ENCODE peak calls at places on chromosomes 5 and 9, in nine cellular contexts. One of them, this sample, is unnamed.

GRCh38 chr9:89463986-89464901 is 33.7 kb downstream of the SEMA4D start:
- DNase-seq in keratinocyte: no peak
- DNase-seq in DND-41: peak; percentile 83
- DNase-seq in SK-N-SH: no peak
- DNase-seq in astrocyte: no peak
- DNase-seq in PC-3: no peak
- DNase-seq in adipocyte: no peak
- DNase-seq in mesenchymal stem cell: no peak
- DNase-seq in GM23248: no peak
- DNase-seq in this sample: peak; percentile 45

GRCh38 chr5:83924891-83925290 is 204.2 kb upstream of the HAPLN1 start:
- DNase-seq in DND-41: no peak
- DNase-seq in adipocyte: peak; percentile 60
- DNase-seq in PC-3: peak; percentile 7
- DNase-seq in GM23248: peak; percentile 76
- DNase-seq in mesenchymal stem cell: peak; percentile 43
- DNase-seq in astrocyte: peak; percentile 73
- DNase-seq in SK-N-SH: no peak
- DNase-seq in keratinocyte: no peak
- DNase-seq in this sample: no peak

GRCh38 chr5:123810253-123810652 is 298.3 kb downstream of the CSNK1G3 start:
- DNase-seq in adipocyte: peak; percentile 47
- DNase-seq in GM23248: no peak
- DNase-seq in keratinocyte: no peak
- DNase-seq in SK-N-SH: no peak
- DNase-seq in astrocyte: no peak
- DNase-seq in mesenchymal stem cell: no peak
- DNase-seq in DND-41: no peak
- DNase-seq in PC-3: no peak
- DNase-seq in this sample: peak; percentile 44

GRCh38 chr5:88824141-88824540 is 58.8 kb downstream of the MEF2C start:
- DNase-seq in keratinocyte: no peak
- DNase-seq in adipocyte: no peak
- DNase-seq in GM23248: no peak
- DNase-seq in SK-N-SH: no peak
- DNase-seq in astrocyte: no peak
- DNase-seq in mesenchymal stem cell: no peak
- DNase-seq in PC-3: no peak
- DNase-seq in DND-41: no peak
- DNase-seq in this sample: no peak

GRCh38 chr9:92538541-92538940 is 2.8 kb upstream of the ECM2 start:
- DNase-seq in adipocyte: peak; percentile 60
- DNase-seq in astrocyte: peak; percentile 87
- DNase-seq in mesenchymal stem cell: no peak
- DNase-seq in DND-41: no peak
- DNase-seq in GM23248: peak; percentile 82
- DNase-seq in PC-3: peak; percentile 12
- DNase-seq in keratinocyte: no peak
- DNase-seq in SK-N-SH: no peak
- DNase-seq in this sample: no peak

GRCh38 chr9:68793605-68794343 is 88.7 kb downstream of the PIP5K1B start:
- DNase-seq in astrocyte: no peak
- DNase-seq in GM23248: no peak
- DNase-seq in mesenchymal stem cell: no peak
- DNase-seq in DND-41: no peak
- DNase-seq in keratinocyte: no peak
- DNase-seq in adipocyte: no peak
- DNase-seq in SK-N-SH: no peak
- DNase-seq in PC-3: peak; percentile 3
- DNase-seq in this sample: no peak

GRCh38 chr9:17293685-17294084 is 158.8 kb downstream of the CNTLN start:
- DNase-seq in mesenchymal stem cell: no peak
- DNase-seq in astrocyte: no peak
- DNase-seq in adipocyte: no peak
- DNase-seq in SK-N-SH: no peak
- DNase-seq in keratinocyte: no peak
- DNase-seq in PC-3: no peak
- DNase-seq in DND-41: no peak
- DNase-seq in GM23248: no peak
- DNase-seq in this sample: no peak

GRCh38 chr9:7578951-7579743 is 220.4 kb downstream of the DMAC1 start:
- DNase-seq in SK-N-SH: no peak
- DNase-seq in mesenchymal stem cell: no peak
- DNase-seq in DND-41: no peak
- DNase-seq in astrocyte: no peak
- DNase-seq in GM23248: no peak
- DNase-seq in keratinocyte: no peak
- DNase-seq in PC-3: no peak
- DNase-seq in adipocyte: no peak
- DNase-seq in this sample: no peak

GRCh38 chr5:88659529-88660325 is 223.3 kb downstream of the MEF2C start:
- DNase-seq in astrocyte: peak; percentile 48
- DNase-seq in adipocyte: no peak
- DNase-seq in PC-3: no peak
- DNase-seq in SK-N-SH: no peak
- DNase-seq in keratinocyte: no peak
- DNase-seq in mesenchymal stem cell: no peak
- DNase-seq in GM23248: no peak
- DNase-seq in DND-41: no peak
- DNase-seq in this sample: no peak

GRCh38 chr9:22010881-22011625 is 1.9 kb upstream of the CDKN2B start:
- DNase-seq in DND-41: peak; percentile 51
- DNase-seq in SK-N-SH: no peak
- DNase-seq in adipocyte: peak; percentile 65
- DNase-seq in GM23248: peak; percentile 56
- DNase-seq in mesenchymal stem cell: peak; percentile 57
- DNase-seq in astrocyte: no peak
- DNase-seq in PC-3: no peak
- DNase-seq in keratinocyte: no peak
- DNase-seq in this sample: no peak

GRCh38 chr9:135574943-135575342 is 13.4 kb downstream of the PAEP start:
- DNase-seq in astrocyte: no peak
- DNase-seq in SK-N-SH: no peak
- DNase-seq in GM23248: no peak
- DNase-seq in DND-41: no peak
- DNase-seq in keratinocyte: no peak
- DNase-seq in PC-3: no peak
- DNase-seq in mesenchymal stem cell: no peak
- DNase-seq in adipocyte: no peak
- DNase-seq in this sample: no peak

GRCh38 chr9:117184173-117184572 is 230.7 kb downstream of the ASTN2 start:
- DNase-seq in adipocyte: no peak
- DNase-seq in SK-N-SH: peak; percentile 71
- DNase-seq in PC-3: no peak
- DNase-seq in astrocyte: no peak
- DNase-seq in GM23248: no peak
- DNase-seq in DND-41: no peak
- DNase-seq in keratinocyte: no peak
- DNase-seq in mesenchymal stem cell: no peak
- DNase-seq in this sample: no peak

GRCh38 chr5:95808686-95809413 is 13.7 kb downstream of the GLRX start:
- DNase-seq in GM23248: peak; percentile 88
- DNase-seq in astrocyte: no peak
- DNase-seq in adipocyte: peak; percentile 59
- DNase-seq in PC-3: no peak
- DNase-seq in DND-41: peak; percentile 91
- DNase-seq in mesenchymal stem cell: peak; percentile 86
- DNase-seq in SK-N-SH: no peak
- DNase-seq in keratinocyte: no peak
- DNase-seq in this sample: peak; percentile 75

GRCh38 chr5:119357815-119358559 is 2.2 kb downstream of the TNFAIP8 start:
- DNase-seq in keratinocyte: no peak
- DNase-seq in PC-3: no peak
- DNase-seq in DND-41: no peak
- DNase-seq in mesenchymal stem cell: no peak
- DNase-seq in SK-N-SH: no peak
- DNase-seq in GM23248: no peak
- DNase-seq in adipocyte: no peak
- DNase-seq in astrocyte: no peak
- DNase-seq in this sample: no peak
- H3K4me3 ChIP-seq in keratinocyte: no peak overlapping the region
- H3K4me3 ChIP-seq in PC-3: peak overlapping the region; percentile 94
- H3K4me3 ChIP-seq in DND-41: no peak overlapping the region
- H3K4me3 ChIP-seq in mesenchymal stem cell: no peak overlapping the region
- H3K4me3 ChIP-seq in SK-N-SH: no peak overlapping the region
- H3K4me3 ChIP-seq in GM23248: no peak overlapping the region
- H3K4me3 ChIP-seq in adipocyte: peak overlapping the region; percentile 90
- H3K4me3 ChIP-seq in astrocyte: no peak overlapping the region
- H3K4me3 ChIP-seq in this sample: no peak overlapping the region

DNA sequence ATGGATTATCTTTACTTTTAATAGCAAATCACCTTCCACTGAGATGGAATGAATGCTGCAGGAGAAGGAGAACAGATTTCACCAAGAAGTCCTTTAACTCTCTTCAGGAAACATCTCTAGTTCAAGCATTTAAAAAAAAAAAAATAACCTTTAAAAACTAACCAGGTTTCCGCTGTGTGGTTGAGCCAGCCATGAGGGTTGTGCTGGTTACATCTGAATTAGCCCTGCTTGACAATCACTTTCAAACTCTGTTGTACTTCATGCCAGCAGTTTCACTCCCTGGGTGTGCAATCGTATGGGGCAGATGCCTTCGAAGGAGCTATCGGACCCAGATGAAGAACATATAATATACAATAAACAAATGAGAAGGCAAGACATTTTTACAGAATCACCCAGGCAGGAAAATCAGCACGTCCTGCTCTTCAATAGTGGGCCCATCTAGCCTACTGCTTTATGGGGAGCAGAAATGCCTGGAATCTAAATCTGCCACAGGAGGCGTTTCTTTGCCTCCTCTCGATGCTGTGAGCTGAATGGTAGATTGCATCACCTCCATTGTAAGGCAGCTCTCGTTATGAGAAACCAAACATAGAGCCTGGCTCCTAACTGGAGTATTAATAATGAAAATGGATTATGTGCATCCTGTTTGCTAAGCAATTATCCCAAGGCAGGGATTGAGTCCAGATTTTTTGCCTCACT is 143.5 kb upstream of the SMARCA2 start:
- DNase-seq in PC-3: no peak
- DNase-seq in adipocyte: peak; percentile 1
- DNase-seq in DND-41: no peak
- DNase-seq in mesenchymal stem cell: no peak
- DNase-seq in astrocyte: no peak
- DNase-seq in GM23248: peak; percentile 31
- DNase-seq in SK-N-SH: no peak
- DNase-seq in keratinocyte: no peak
- DNase-seq in this sample: no peak
- H3K9ac ChIP-seq in PC-3: no peak overlapping the region
- H3K9ac ChIP-seq in adipocyte: no peak overlapping the region
- H3K9ac ChIP-seq in DND-41: no peak overlapping the region
- H3K9ac ChIP-seq in mesenchymal stem cell: no peak overlapping the region
- H3K9ac ChIP-seq in astrocyte: no peak overlapping the region
- H3K9ac ChIP-seq in GM23248: no peak overlapping the region
- H3K9ac ChIP-seq in SK-N-SH: no peak overlapping the region
- H3K9ac ChIP-seq in keratinocyte: no peak overlapping the region
- H3K9ac ChIP-seq in this sample: no peak overlapping the region

DNA sequence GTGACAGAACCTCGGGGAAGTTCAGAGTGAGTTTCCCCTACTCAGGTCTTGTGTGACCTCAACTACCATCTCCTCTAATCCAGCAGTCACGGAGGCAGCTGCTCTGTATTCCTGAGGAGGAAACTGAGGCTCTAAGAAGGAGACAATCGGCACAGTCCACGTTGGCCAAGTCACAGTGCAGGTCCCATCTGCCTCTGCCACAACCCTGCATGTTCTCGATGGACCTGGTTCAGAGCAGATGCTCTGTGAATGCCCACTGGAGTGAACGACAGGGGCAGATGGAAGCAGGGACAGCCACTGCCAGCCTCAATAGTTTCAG is 720 bp upstream of the ERGIC1 start:
- DNase-seq in mesenchymal stem cell: no peak
- DNase-seq in keratinocyte: no peak
- DNase-seq in GM23248: no peak
- DNase-seq in astrocyte: no peak
- DNase-seq in SK-N-SH: no peak
- DNase-seq in adipocyte: no peak
- DNase-seq in DND-41: no peak
- DNase-seq in PC-3: no peak
- DNase-seq in this sample: no peak
- H3K4me3 ChIP-seq in mesenchymal stem cell: no peak overlapping the region
- H3K4me3 ChIP-seq in keratinocyte: no peak overlapping the region
- H3K4me3 ChIP-seq in GM23248: peak overlapping the region; percentile 92
- H3K4me3 ChIP-seq in astrocyte: no peak overlapping the region
- H3K4me3 ChIP-seq in SK-N-SH: peak overlapping the region; percentile 92
- H3K4me3 ChIP-seq in adipocyte: peak overlapping the region; percentile 87
- H3K4me3 ChIP-seq in DND-41: peak overlapping the region; percentile 91
- H3K4me3 ChIP-seq in PC-3: peak overlapping the region; percentile 92
- H3K4me3 ChIP-seq in this sample: no peak overlapping the region

GRCh38 chr9:97793067-97793466 is 60.0 kb upstream of the FOXE1 start:
- DNase-seq in SK-N-SH: no peak
- DNase-seq in PC-3: no peak
- DNase-seq in GM23248: no peak
- DNase-seq in keratinocyte: no peak
- DNase-seq in DND-41: no peak
- DNase-seq in mesenchymal stem cell: no peak
- DNase-seq in astrocyte: no peak
- DNase-seq in adipocyte: no peak
- DNase-seq in this sample: no peak

GRCh38 chr9:97790542-97790941 is 62.5 kb upstream of the FOXE1 start:
- DNase-seq in mesenchymal stem cell: no peak
- DNase-seq in DND-41: no peak
- DNase-seq in keratinocyte: no peak
- DNase-seq in adipocyte: no peak
- DNase-seq in astrocyte: no peak
- DNase-seq in PC-3: no peak
- DNase-seq in GM23248: no peak
- DNase-seq in SK-N-SH: no peak
- DNase-seq in this sample: no peak

GRCh38 chr9:97788763-97789663 is 64.0 kb upstream of the FOXE1 start:
- DNase-seq in astrocyte: no peak
- DNase-seq in adipocyte: peak; percentile 7
- DNase-seq in SK-N-SH: no peak
- DNase-seq in PC-3: peak; percentile 78
- DNase-seq in keratinocyte: no peak
- DNase-seq in GM23248: peak; percentile 70
- DNase-seq in DND-41: no peak
- DNase-seq in mesenchymal stem cell: no peak
- DNase-seq in this sample: no peak

GRCh38 chr9:97786341-97786740 is 66.7 kb upstream of the FOXE1 start:
- DNase-seq in DND-41: no peak
- DNase-seq in SK-N-SH: no peak
- DNase-seq in astrocyte: no peak
- DNase-seq in mesenchymal stem cell: peak; percentile 3
- DNase-seq in keratinocyte: no peak
- DNase-seq in PC-3: peak; percentile 70
- DNase-seq in adipocyte: peak; percentile 33
- DNase-seq in GM23248: peak; percentile 51
- DNase-seq in this sample: no peak

GRCh38 chr9:97787551-97787950 is 65.5 kb upstream of the FOXE1 start:
- DNase-seq in mesenchymal stem cell: no peak
- DNase-seq in keratinocyte: no peak
- DNase-seq in adipocyte: no peak
- DNase-seq in GM23248: no peak
- DNase-seq in astrocyte: no peak
- DNase-seq in PC-3: no peak
- DNase-seq in SK-N-SH: no peak
- DNase-seq in DND-41: no peak
- DNase-seq in this sample: no peak
- H3K9ac ChIP-seq in mesenchymal stem cell: no peak overlapping the region
- H3K9ac ChIP-seq in keratinocyte: no peak overlapping the region
- H3K9ac ChIP-seq in adipocyte: no peak overlapping the region
- H3K9ac ChIP-seq in GM23248: no peak overlapping the region
- H3K9ac ChIP-seq in astrocyte: no peak overlapping the region
- H3K9ac ChIP-seq in PC-3: no peak overlapping the region
- H3K9ac ChIP-seq in SK-N-SH: no peak overlapping the region
- H3K9ac ChIP-seq in DND-41: no peak overlapping the region
- H3K9ac ChIP-seq in this sample: no peak overlapping the region

GRCh38 chr5:75721573-75721972 is 4.3 kb upstream of the POC5 start:
- DNase-seq in PC-3: no peak
- DNase-seq in DND-41: no peak
- DNase-seq in mesenchymal stem cell: no peak
- DNase-seq in adipocyte: no peak
- DNase-seq in GM23248: no peak
- DNase-seq in SK-N-SH: no peak
- DNase-seq in astrocyte: no peak
- DNase-seq in keratinocyte: no peak
- DNase-seq in this sample: no peak
- H3K4me3 ChIP-seq in PC-3: no peak overlapping the region
- H3K4me3 ChIP-seq in DND-41: no peak overlapping the region
- H3K4me3 ChIP-seq in mesenchymal stem cell: no peak overlapping the region
- H3K4me3 ChIP-seq in adipocyte: no peak overlapping the region
- H3K4me3 ChIP-seq in GM23248: no peak overlapping the region
- H3K4me3 ChIP-seq in SK-N-SH: no peak overlapping the region
- H3K4me3 ChIP-seq in astrocyte: no peak overlapping the region
- H3K4me3 ChIP-seq in keratinocyte: no peak overlapping the region
- H3K4me3 ChIP-seq in this sample: no peak overlapping the region

This sample was measured in colonic mucosa.